ENCODE peak calls at places on chromosomes 12 and 14, in four cellular contexts. Y, J, O and D are unnamed samples.

GRCh38 chr12:117718141-117718540 is 250.6 kb downstream of the KSR2 start:
- DNase-seq in Y (no peak), J (no peak), O (no peak), D (no peak)

GRCh38 chr14:95531473-95531872 is 3.4 kb upstream of the GLRX5 start:
- DNase-seq in Y (no peak), J (no peak), O (peak), D (no peak)

GRCh38 chr12:21884942-21885341 is 56.3 kb downstream of the ABCC9 start:
- DNase-seq in Y (no peak), J (no peak), O (no peak), D (no peak)

GRCh38 chr12:69338120-69338859 is 9.9 kb upstream of the LYZ start:
- DNase-seq in Y (no peak), J (no peak), O (no peak), D (no peak)

GRCh38 chr12:123960856-123961255 is 11.8 kb downstream of the CCDC92 start:
- DNase-seq in Y (no peak), J (no peak), O (no peak), D (no peak)

GRCh38 chr12:123807670-123808069 is 45.6 kb downstream of the DNAH10 start:
- DNase-seq in Y (no peak), J (no peak), O (no peak), D (no peak)

GRCh38 chr12:82174936-82175335 is 183.3 kb downstream of the CCDC59 start:
- DNase-seq in Y (no peak), J (no peak), O (no peak), D (no peak)

GRCh38 chr12:91654087-91654486 is 471.5 kb upstream of the DCN start:
- DNase-seq in Y (no peak), J (no peak), O (no peak), D (no peak)

GRCh38 chr12:24111101-24111500 is 161.6 kb upstream of the SOX5 start:
- DNase-seq in Y (no peak), J (no peak), O (no peak), D (no peak)

GRCh38 chr12:115060477-115061168 is 376.6 kb upstream of the TBX3 start:
- DNase-seq in Y (no peak), J (no peak), O (no peak), D (no peak)

GRCh38 chr12:121132601-121133481 is at the start of gene P2RX7:
- DNase-seq in Y (peak), J (peak), O (peak), D (peak)

GRCh38 chr12:104485651-104486341 is 29.0 kb downstream of the CHST11 start:
- DNase-seq in Y (no peak), J (no peak), O (no peak), D (no peak)

GRCh38 chr14:89620436-89620835 is 203.4 kb upstream of the FOXN3 start:
- DNase-seq in Y (no peak), J (no peak), O (no peak), D (no peak)

GRCh38 chr14:70642313-70643235 is 858 bp downstream of the TTC9 start:
- DNase-seq in Y (no peak), J (peak), O (no peak), D (no peak)

GRCh38 chr14:23450376-23450775 is 14.9 kb upstream of the MYH7 start:
- DNase-seq in Y (no peak), J (no peak), O (no peak), D (no peak)

GRCh38 chr12:76144253-76144564 is 59.7 kb upstream of the NAP1L1 start:
- DNase-seq in Y (peak), J (no peak), O (no peak), D (no peak)

GRCh38 chr12:117144599-117144998 is 45.4 kb upstream of the TESC start:
- DNase-seq in Y (no peak), J (no peak), O (no peak), D (no peak)

GRCh38 chr12:62291888-62292760 is 31.9 kb downstream of the USP15 start:
- DNase-seq in Y (no peak), J (no peak), O (no peak), D (no peak)

GRCh38 chr14:85531141-85531593 is 1.2 kb downstream of the FLRT2 start:
- DNase-seq in Y (no peak), J (peak), O (peak), D (peak)

GRCh38 chr12:128727999-128728398 is 95.8 kb downstream of the SLC15A4 start:
- DNase-seq in Y (no peak), J (no peak), O (no peak), D (no peak)

GRCh38 chr12:72570601-72571000 is 298.4 kb downstream of the TRHDE start:
- DNase-seq in Y (peak), J (no peak), O (no peak), D (no peak)

GRCh38 chr14:93055651-93056115 is 60.0 kb downstream of the ITPK1 start:
- DNase-seq in Y (no peak), J (peak), O (no peak), D (no peak)

GRCh38 chr12:31118831-31119530 is 45.3 kb downstream of the DDX11 start:
- DNase-seq in Y (no peak), J (peak), O (no peak), D (no peak)

GRCh38 chr14:68379510-68380303 is 413.2 kb downstream of the ZFP36L1 start:
- DNase-seq in Y (no peak), J (no peak), O (no peak), D (peak)

GRCh38 chr12:7157391-7157790 is 27.2 kb downstream of the CLSTN3 start:
- DNase-seq in Y (no peak), J (no peak), O (no peak), D (no peak)

GRCh38 chr12:61357496-61357895 is 902.7 kb upstream of the USP15 start:
- DNase-seq in Y (no peak), J (no peak), O (no peak), D (no peak)

GRCh38 chr14:70827366-70828151 is 18.2 kb upstream of the MAP3K9 start:
- DNase-seq in Y (no peak), J (no peak), O (no peak), D (no peak)

GRCh38 chr12:54010053-54010971 is 1.5 kb downstream of the HOXC8 start:
- DNase-seq in Y (no peak), J (no peak), O (no peak), D (no peak)

GRCh38 chr12:54007538-54008259 is 1.1 kb upstream of the HOXC8 start:
- DNase-seq in Y (no peak), J (no peak), O (no peak), D (no peak)

GRCh38 chr12:54008260-54008552 is 579 bp upstream of the HOXC8 start:
- DNase-seq in Y (no peak), J (no peak), O (no peak), D (no peak)

GRCh38 chr12:54010972-54011664 is 2.3 kb downstream of the HOXC8 start:
- DNase-seq in Y (no peak), J (no peak), O (no peak), D (no peak)

GRCh38 chr12:54009171-54010052 is 627 bp downstream of the HOXC8 start:
- DNase-seq in Y (no peak), J (no peak), O (no peak), D (no peak)
- H3K4me3 ChIP-seq in Y (peak), J (peak), O (peak), D (no peak)

GRCh38 chr12:65561798-65562382 is 262.4 kb upstream of the HMGA2 start:
- DNase-seq in Y (no peak), J (no peak), O (no peak), D (no peak)
- H3K27ac ChIP-seq in Y (no peak), J (no peak), O (peak), D (no peak)

GRCh38 chr12:106131671-106132070 is 7.1 kb downstream of the NUAK1 start:
- DNase-seq in Y (no peak), J (no peak), O (no peak), D (no peak)
- H3K4me3 ChIP-seq in Y (no peak), J (no peak), O (no peak), D (no peak)

GRCh38 chr12:57755194-57755453 is 221 bp downstream of the MARCHF9 start:
- DNase-seq in Y (no peak), J (peak), O (no peak), D (no peak)

GRCh38 chr12:57752668-57753000 is 524 bp upstream of the CDK4 start:
- DNase-seq in Y (no peak), J (no peak), O (no peak), D (no peak)

GRCh38 chr12:57755454-57756372 is 810 bp downstream of the MARCHF9 start:
- DNase-seq in Y (no peak), J (peak), O (no peak), D (no peak)

GRCh38 chr12:57753938-57754337 is 965 bp upstream of the MARCHF9 start:
- DNase-seq in Y (no peak), J (no peak), O (no peak), D (no peak)

GRCh38 chr12:57754411-57755193 is at the start of gene MARCHF9:
- DNase-seq in Y (no peak), J (peak), O (peak), D (peak)
- H3K27ac ChIP-seq in Y (peak), J (no peak), O (peak), D (peak)

GRCh38 chr12:49824416-49824815 is 3.8 kb downstream of the NCKAP5L start:
- DNase-seq in Y (no peak), J (no peak), O (no peak), D (no peak)

GRCh38 chr12:49827351-49828099 is 688 bp downstream of the NCKAP5L start:
- DNase-seq in Y (peak), J (peak), O (peak), D (peak)

GRCh38 chr12:49825360-49825970 is 2.7 kb downstream of the NCKAP5L start:
- DNase-seq in Y (peak), J (peak), O (no peak), D (no peak)

GRCh38 chr12:49824886-49825285 is 3.3 kb downstream of the NCKAP5L start:
- DNase-seq in Y (peak), J (no peak), O (no peak), D (no peak)

GRCh38 chr12:49825971-49826421 is 2.2 kb downstream of the NCKAP5L start:
- DNase-seq in Y (no peak), J (peak), O (no peak), D (no peak)
- H3K4me3 ChIP-seq in Y (no peak), J (no peak), O (no peak), D (no peak)

GRCh38 chr12:109741970-109742372 is 28.3 kb downstream of the FAM222A start:
- DNase-seq in Y (peak), J (peak), O (peak), D (no peak)
- H3K27ac ChIP-seq in Y (no peak), J (no peak), O (no peak), D (no peak)

GRCh38 chr14:103273145-103273846 is 60.7 kb upstream of the EIF5 start:
- DNase-seq in Y (no peak), J (peak), O (no peak), D (no peak)
- H3K4me3 ChIP-seq in Y (peak), J (peak), O (no peak), D (peak)

GRCh38 chr14:49139593-49139992 is 446.6 kb downstream of the RPS29 start:
- DNase-seq in Y (no peak), J (no peak), O (no peak), D (no peak)
- H3K27ac ChIP-seq in Y (no peak), J (no peak), O (no peak), D (no peak)

GRCh38 chr14:76957224-76957881 is 71.2 kb downstream of the IRF2BPL start:
- DNase-seq in Y (no peak), J (no peak), O (no peak), D (no peak)
- H3K4me3 ChIP-seq in Y (no peak), J (no peak), O (no peak), D (no peak)